ENCODE peak calls at places on chromosomes 5 and 9, in eight cellular contexts. One of them, this sample, is unnamed.

GRCh38 chr5:129125819-129126218 is 31.3 kb downstream of the ISOC1 start:
- DNase-seq in foreskin fibroblast: no peak
- DNase-seq in effector CD4-positive, alpha-beta T cell: no peak
- DNase-seq in type B pancreatic cell: no peak
- DNase-seq in activated naive CD4-positive, alpha-beta T cell: no peak
- DNase-seq in GM12865: peak
- DNase-seq in activated T-cell treated with anti-CD3 and anti-CD28 coated beads, Interleukin-2, amount 50 U/mL, for 72 hours: no peak
- DNase-seq in GDM1: no peak
- DNase-seq in this sample: no peak

GRCh38 chr5:160628295-160629006 is 206.8 kb downstream of the PTTG1 start:
- DNase-seq in foreskin fibroblast: no peak
- DNase-seq in effector CD4-positive, alpha-beta T cell: no peak
- DNase-seq in type B pancreatic cell: no peak
- DNase-seq in activated naive CD4-positive, alpha-beta T cell: no peak
- DNase-seq in GM12865: no peak
- DNase-seq in activated T-cell treated with anti-CD3 and anti-CD28 coated beads, Interleukin-2, amount 50 U/mL, for 72 hours: no peak
- DNase-seq in GDM1: no peak
- DNase-seq in this sample: no peak

GRCh38 chr9:69071059-69071458 is 35.5 kb downstream of the FXN start:
- DNase-seq in foreskin fibroblast: no peak
- DNase-seq in effector CD4-positive, alpha-beta T cell: no peak
- DNase-seq in type B pancreatic cell: no peak
- DNase-seq in activated naive CD4-positive, alpha-beta T cell: no peak
- DNase-seq in GM12865: no peak
- DNase-seq in activated T-cell treated with anti-CD3 and anti-CD28 coated beads, Interleukin-2, amount 50 U/mL, for 72 hours: no peak
- DNase-seq in GDM1: no peak
- DNase-seq in this sample: no peak

GRCh38 chr5:39159986-39160490 is 59.3 kb downstream of the FYB1 start:
- DNase-seq in foreskin fibroblast: no peak
- DNase-seq in effector CD4-positive, alpha-beta T cell: no peak
- DNase-seq in type B pancreatic cell: no peak
- DNase-seq in activated naive CD4-positive, alpha-beta T cell: no peak
- DNase-seq in GM12865: no peak
- DNase-seq in activated T-cell treated with anti-CD3 and anti-CD28 coated beads, Interleukin-2, amount 50 U/mL, for 72 hours: no peak
- DNase-seq in GDM1: no peak
- DNase-seq in this sample: no peak

GRCh38 chr9:18999173-18999785 is 33.7 kb downstream of the SAXO1 start:
- DNase-seq in foreskin fibroblast: no peak
- DNase-seq in effector CD4-positive, alpha-beta T cell: no peak
- DNase-seq in type B pancreatic cell: no peak
- DNase-seq in activated naive CD4-positive, alpha-beta T cell: no peak
- DNase-seq in GM12865: no peak
- DNase-seq in activated T-cell treated with anti-CD3 and anti-CD28 coated beads, Interleukin-2, amount 50 U/mL, for 72 hours: no peak
- DNase-seq in GDM1: no peak
- DNase-seq in this sample: peak

GRCh38 chr5:135398855-135399837 is at the start of gene MACROH2A1:
- DNase-seq in foreskin fibroblast: peak
- DNase-seq in effector CD4-positive, alpha-beta T cell: peak
- DNase-seq in type B pancreatic cell: peak
- DNase-seq in activated naive CD4-positive, alpha-beta T cell: peak
- DNase-seq in GM12865: peak
- DNase-seq in activated T-cell treated with anti-CD3 and anti-CD28 coated beads, Interleukin-2, amount 50 U/mL, for 72 hours: peak
- DNase-seq in GDM1: peak
- DNase-seq in this sample: peak

GRCh38 chr9:130051855-130052254 is 1.9 kb upstream of the GPR107 start:
- DNase-seq in foreskin fibroblast: no peak
- DNase-seq in effector CD4-positive, alpha-beta T cell: no peak
- DNase-seq in type B pancreatic cell: no peak
- DNase-seq in activated naive CD4-positive, alpha-beta T cell: no peak
- DNase-seq in GM12865: peak
- DNase-seq in activated T-cell treated with anti-CD3 and anti-CD28 coated beads, Interleukin-2, amount 50 U/mL, for 72 hours: no peak
- DNase-seq in GDM1: no peak
- DNase-seq in this sample: no peak

GRCh38 chr5:11234501-11234911 is 473.5 kb upstream of the DAP start:
- DNase-seq in foreskin fibroblast: no peak
- DNase-seq in effector CD4-positive, alpha-beta T cell: no peak
- DNase-seq in type B pancreatic cell: no peak
- DNase-seq in activated naive CD4-positive, alpha-beta T cell: no peak
- DNase-seq in GM12865: no peak
- DNase-seq in activated T-cell treated with anti-CD3 and anti-CD28 coated beads, Interleukin-2, amount 50 U/mL, for 72 hours: no peak
- DNase-seq in GDM1: peak
- DNase-seq in this sample: no peak

GRCh38 chr9:137313326-137313920 is 11.4 kb upstream of the NRARP start:
- DNase-seq in foreskin fibroblast: no peak
- DNase-seq in effector CD4-positive, alpha-beta T cell: no peak
- DNase-seq in type B pancreatic cell: no peak
- DNase-seq in activated naive CD4-positive, alpha-beta T cell: no peak
- DNase-seq in GM12865: no peak
- DNase-seq in activated T-cell treated with anti-CD3 and anti-CD28 coated beads, Interleukin-2, amount 50 U/mL, for 72 hours: no peak
- DNase-seq in GDM1: no peak
- DNase-seq in this sample: no peak

GRCh38 chr5:181235323-181235688 is 8.4 kb downstream of the RACK1 start:
- DNase-seq in foreskin fibroblast: no peak
- DNase-seq in effector CD4-positive, alpha-beta T cell: no peak
- DNase-seq in type B pancreatic cell: no peak
- DNase-seq in activated naive CD4-positive, alpha-beta T cell: no peak
- DNase-seq in GM12865: no peak
- DNase-seq in activated T-cell treated with anti-CD3 and anti-CD28 coated beads, Interleukin-2, amount 50 U/mL, for 72 hours: no peak
- DNase-seq in GDM1: no peak
- DNase-seq in this sample: no peak

GRCh38 chr5:32018476-32019436 is 155.4 kb downstream of the GOLPH3 start:
- DNase-seq in foreskin fibroblast: no peak
- DNase-seq in effector CD4-positive, alpha-beta T cell: no peak
- DNase-seq in type B pancreatic cell: no peak
- DNase-seq in activated naive CD4-positive, alpha-beta T cell: no peak
- DNase-seq in GM12865: no peak
- DNase-seq in activated T-cell treated with anti-CD3 and anti-CD28 coated beads, Interleukin-2, amount 50 U/mL, for 72 hours: no peak
- DNase-seq in GDM1: no peak
- DNase-seq in this sample: no peak

GRCh38 chr5:6188344-6188743 is 190.0 kb downstream of the MED10 start:
- DNase-seq in foreskin fibroblast: no peak
- DNase-seq in effector CD4-positive, alpha-beta T cell: no peak
- DNase-seq in type B pancreatic cell: no peak
- DNase-seq in activated naive CD4-positive, alpha-beta T cell: no peak
- DNase-seq in GM12865: peak
- DNase-seq in activated T-cell treated with anti-CD3 and anti-CD28 coated beads, Interleukin-2, amount 50 U/mL, for 72 hours: no peak
- DNase-seq in GDM1: no peak
- DNase-seq in this sample: no peak

GRCh38 chr5:64570395-64570996 is 64.7 kb downstream of the RGS7BP start:
- DNase-seq in foreskin fibroblast: no peak
- DNase-seq in effector CD4-positive, alpha-beta T cell: no peak
- DNase-seq in type B pancreatic cell: no peak
- DNase-seq in activated naive CD4-positive, alpha-beta T cell: no peak
- DNase-seq in GM12865: no peak
- DNase-seq in activated T-cell treated with anti-CD3 and anti-CD28 coated beads, Interleukin-2, amount 50 U/mL, for 72 hours: no peak
- DNase-seq in GDM1: no peak
- DNase-seq in this sample: no peak

GRCh38 chr5:115685966-115686691 is 60.3 kb upstream of the TMED7 start:
- DNase-seq in foreskin fibroblast: no peak
- DNase-seq in effector CD4-positive, alpha-beta T cell: no peak
- DNase-seq in type B pancreatic cell: no peak
- DNase-seq in activated naive CD4-positive, alpha-beta T cell: no peak
- DNase-seq in GM12865: no peak
- DNase-seq in activated T-cell treated with anti-CD3 and anti-CD28 coated beads, Interleukin-2, amount 50 U/mL, for 72 hours: no peak
- DNase-seq in GDM1: no peak
- DNase-seq in this sample: no peak

GRCh38 chr9:108617661-108618060 is 238.1 kb downstream of the ACTL7B start:
- DNase-seq in foreskin fibroblast: no peak
- DNase-seq in effector CD4-positive, alpha-beta T cell: no peak
- DNase-seq in type B pancreatic cell: no peak
- DNase-seq in activated naive CD4-positive, alpha-beta T cell: no peak
- DNase-seq in GM12865: no peak
- DNase-seq in activated T-cell treated with anti-CD3 and anti-CD28 coated beads, Interleukin-2, amount 50 U/mL, for 72 hours: no peak
- DNase-seq in GDM1: no peak
- DNase-seq in this sample: no peak

GRCh38 chr5:55540024-55540423 is 5.3 kb upstream of the PLPP1 start:
- DNase-seq in foreskin fibroblast: peak
- DNase-seq in effector CD4-positive, alpha-beta T cell: no peak
- DNase-seq in type B pancreatic cell: no peak
- DNase-seq in activated naive CD4-positive, alpha-beta T cell: no peak
- DNase-seq in GM12865: peak
- DNase-seq in activated T-cell treated with anti-CD3 and anti-CD28 coated beads, Interleukin-2, amount 50 U/mL, for 72 hours: no peak
- DNase-seq in GDM1: no peak
- DNase-seq in this sample: no peak

GRCh38 chr5:150402901-150403342 is 9.8 kb downstream of the CD74 start:
- DNase-seq in foreskin fibroblast: no peak
- DNase-seq in effector CD4-positive, alpha-beta T cell: no peak
- DNase-seq in type B pancreatic cell: no peak
- DNase-seq in activated naive CD4-positive, alpha-beta T cell: no peak
- DNase-seq in GM12865: peak
- DNase-seq in activated T-cell treated with anti-CD3 and anti-CD28 coated beads, Interleukin-2, amount 50 U/mL, for 72 hours: no peak
- DNase-seq in GDM1: no peak
- DNase-seq in this sample: no peak

GRCh38 chr9:18457498-18457897 is 16.5 kb upstream of the ADAMTSL1 start:
- DNase-seq in foreskin fibroblast: no peak
- DNase-seq in effector CD4-positive, alpha-beta T cell: no peak
- DNase-seq in type B pancreatic cell: no peak
- DNase-seq in activated naive CD4-positive, alpha-beta T cell: no peak
- DNase-seq in GM12865: no peak
- DNase-seq in activated T-cell treated with anti-CD3 and anti-CD28 coated beads, Interleukin-2, amount 50 U/mL, for 72 hours: no peak
- DNase-seq in GDM1: no peak
- DNase-seq in this sample: no peak

GRCh38 chr9:18347381-18348084 is 126.4 kb upstream of the ADAMTSL1 start:
- DNase-seq in foreskin fibroblast: no peak
- DNase-seq in effector CD4-positive, alpha-beta T cell: no peak
- DNase-seq in type B pancreatic cell: no peak
- DNase-seq in activated naive CD4-positive, alpha-beta T cell: no peak
- DNase-seq in GM12865: no peak
- DNase-seq in activated T-cell treated with anti-CD3 and anti-CD28 coated beads, Interleukin-2, amount 50 U/mL, for 72 hours: no peak
- DNase-seq in GDM1: no peak
- DNase-seq in this sample: no peak

GRCh38 chr9:123416171-123416570 is 60.2 kb downstream of the CRB2 start:
- DNase-seq in foreskin fibroblast: no peak
- DNase-seq in effector CD4-positive, alpha-beta T cell: no peak
- DNase-seq in type B pancreatic cell: no peak
- DNase-seq in activated naive CD4-positive, alpha-beta T cell: no peak
- DNase-seq in GM12865: no peak
- DNase-seq in activated T-cell treated with anti-CD3 and anti-CD28 coated beads, Interleukin-2, amount 50 U/mL, for 72 hours: no peak
- DNase-seq in GDM1: no peak
- DNase-seq in this sample: no peak

GRCh38 chr5:80866372-80866771 is 93.8 kb upstream of the RASGRF2 start:
- DNase-seq in foreskin fibroblast: no peak
- DNase-seq in effector CD4-positive, alpha-beta T cell: no peak
- DNase-seq in type B pancreatic cell: no peak
- DNase-seq in activated naive CD4-positive, alpha-beta T cell: no peak
- DNase-seq in GM12865: no peak
- DNase-seq in activated T-cell treated with anti-CD3 and anti-CD28 coated beads, Interleukin-2, amount 50 U/mL, for 72 hours: no peak
- DNase-seq in GDM1: no peak
- DNase-seq in this sample: no peak

GRCh38 chr5:27472000-27472763 is 433.8 kb upstream of the CDH9 start:
- DNase-seq in foreskin fibroblast: peak
- DNase-seq in effector CD4-positive, alpha-beta T cell: no peak
- DNase-seq in type B pancreatic cell: no peak
- DNase-seq in activated naive CD4-positive, alpha-beta T cell: no peak
- DNase-seq in GM12865: peak
- DNase-seq in activated T-cell treated with anti-CD3 and anti-CD28 coated beads, Interleukin-2, amount 50 U/mL, for 72 hours: peak
- DNase-seq in GDM1: peak
- DNase-seq in this sample: no peak

GRCh38 chr9:124411514-124412227 is 3.6 kb downstream of the PSMB7 start:
- DNase-seq in foreskin fibroblast: peak
- DNase-seq in effector CD4-positive, alpha-beta T cell: no peak
- DNase-seq in type B pancreatic cell: no peak
- DNase-seq in activated naive CD4-positive, alpha-beta T cell: no peak
- DNase-seq in GM12865: no peak
- DNase-seq in activated T-cell treated with anti-CD3 and anti-CD28 coated beads, Interleukin-2, amount 50 U/mL, for 72 hours: no peak
- DNase-seq in GDM1: no peak
- DNase-seq in this sample: no peak

GRCh38 chr5:74541381-74541781 is 99.1 kb downstream of the ENC1 start:
- DNase-seq in foreskin fibroblast: peak
- DNase-seq in effector CD4-positive, alpha-beta T cell: no peak
- DNase-seq in type B pancreatic cell: no peak
- DNase-seq in activated naive CD4-positive, alpha-beta T cell: no peak
- DNase-seq in GM12865: no peak
- DNase-seq in activated T-cell treated with anti-CD3 and anti-CD28 coated beads, Interleukin-2, amount 50 U/mL, for 72 hours: no peak
- DNase-seq in GDM1: no peak
- DNase-seq in this sample: no peak

GRCh38 chr5:139431706-139432105 is 7.6 kb downstream of the DNAJC18 start:
- DNase-seq in foreskin fibroblast: no peak
- DNase-seq in effector CD4-positive, alpha-beta T cell: no peak
- DNase-seq in type B pancreatic cell: no peak
- DNase-seq in activated naive CD4-positive, alpha-beta T cell: no peak
- DNase-seq in GM12865: no peak
- DNase-seq in activated T-cell treated with anti-CD3 and anti-CD28 coated beads, Interleukin-2, amount 50 U/mL, for 72 hours: no peak
- DNase-seq in GDM1: no peak
- DNase-seq in this sample: no peak

GRCh38 chr9:131722260-131722659 is 17.6 kb downstream of the RAPGEF1 start:
- DNase-seq in foreskin fibroblast: no peak
- DNase-seq in effector CD4-positive, alpha-beta T cell: no peak
- DNase-seq in type B pancreatic cell: no peak
- DNase-seq in activated naive CD4-positive, alpha-beta T cell: no peak
- DNase-seq in GM12865: no peak
- DNase-seq in activated T-cell treated with anti-CD3 and anti-CD28 coated beads, Interleukin-2, amount 50 U/mL, for 72 hours: no peak
- DNase-seq in GDM1: no peak
- DNase-seq in this sample: no peak

GRCh38 chr5:68378204-68378830 is 162.8 kb downstream of the PIK3R1 start:
- DNase-seq in foreskin fibroblast: no peak
- DNase-seq in effector CD4-positive, alpha-beta T cell: no peak
- DNase-seq in type B pancreatic cell: no peak
- DNase-seq in activated naive CD4-positive, alpha-beta T cell: no peak
- DNase-seq in GM12865: peak
- DNase-seq in activated T-cell treated with anti-CD3 and anti-CD28 coated beads, Interleukin-2, amount 50 U/mL, for 72 hours: no peak
- DNase-seq in GDM1: peak
- DNase-seq in this sample: no peak

GRCh38 chr5:137609122-137609521 is 110.0 kb upstream of the SPOCK1 start:
- DNase-seq in foreskin fibroblast: peak
- DNase-seq in effector CD4-positive, alpha-beta T cell: no peak
- DNase-seq in type B pancreatic cell: no peak
- DNase-seq in activated naive CD4-positive, alpha-beta T cell: no peak
- DNase-seq in GM12865: no peak
- DNase-seq in activated T-cell treated with anti-CD3 and anti-CD28 coated beads, Interleukin-2, amount 50 U/mL, for 72 hours: no peak
- DNase-seq in GDM1: no peak
- DNase-seq in this sample: no peak

GRCh38 chr9:81320909-81321482 is 368.4 kb downstream of the TLE1 start:
- DNase-seq in foreskin fibroblast: no peak
- DNase-seq in effector CD4-positive, alpha-beta T cell: no peak
- DNase-seq in type B pancreatic cell: no peak
- DNase-seq in activated naive CD4-positive, alpha-beta T cell: no peak
- DNase-seq in GM12865: no peak
- DNase-seq in activated T-cell treated with anti-CD3 and anti-CD28 coated beads, Interleukin-2, amount 50 U/mL, for 72 hours: no peak
- DNase-seq in GDM1: no peak
- DNase-seq in this sample: no peak

GRCh38 chr5:65861830-65862241 is 64.5 kb upstream of the ERBIN start:
- DNase-seq in foreskin fibroblast: peak
- DNase-seq in effector CD4-positive, alpha-beta T cell: no peak
- DNase-seq in type B pancreatic cell: no peak
- DNase-seq in activated naive CD4-positive, alpha-beta T cell: no peak
- DNase-seq in GM12865: no peak
- DNase-seq in activated T-cell treated with anti-CD3 and anti-CD28 coated beads, Interleukin-2, amount 50 U/mL, for 72 hours: no peak
- DNase-seq in GDM1: no peak
- DNase-seq in this sample: peak

GRCh38 chr5:71569748-71570509 is 17.2 kb upstream of the MCCC2 start:
- DNase-seq in foreskin fibroblast: no peak
- DNase-seq in effector CD4-positive, alpha-beta T cell: no peak
- DNase-seq in type B pancreatic cell: no peak
- DNase-seq in activated naive CD4-positive, alpha-beta T cell: no peak
- DNase-seq in GM12865: no peak
- DNase-seq in activated T-cell treated with anti-CD3 and anti-CD28 coated beads, Interleukin-2, amount 50 U/mL, for 72 hours: no peak
- DNase-seq in GDM1: no peak
- DNase-seq in this sample: no peak

GRCh38 chr5:10161778-10162177 is 87.9 kb downstream of the ATPSCKMT start:
- DNase-seq in foreskin fibroblast: no peak
- DNase-seq in effector CD4-positive, alpha-beta T cell: no peak
- DNase-seq in type B pancreatic cell: no peak
- DNase-seq in activated naive CD4-positive, alpha-beta T cell: no peak
- DNase-seq in GM12865: no peak
- DNase-seq in activated T-cell treated with anti-CD3 and anti-CD28 coated beads, Interleukin-2, amount 50 U/mL, for 72 hours: no peak
- DNase-seq in GDM1: no peak
- DNase-seq in this sample: no peak

GRCh38 chr5:2221450-2221849 is 338.7 kb upstream of the IRX4 start:
- DNase-seq in foreskin fibroblast: no peak
- DNase-seq in effector CD4-positive, alpha-beta T cell: no peak
- DNase-seq in type B pancreatic cell: no peak
- DNase-seq in activated naive CD4-positive, alpha-beta T cell: no peak
- DNase-seq in GM12865: no peak
- DNase-seq in activated T-cell treated with anti-CD3 and anti-CD28 coated beads, Interleukin-2, amount 50 U/mL, for 72 hours: no peak
- DNase-seq in GDM1: no peak
- DNase-seq in this sample: no peak

GRCh38 chr5:50440651-50441478 is at the start of gene EMB:
- DNase-seq in foreskin fibroblast: no peak
- DNase-seq in effector CD4-positive, alpha-beta T cell: peak
- DNase-seq in type B pancreatic cell: peak
- DNase-seq in activated naive CD4-positive, alpha-beta T cell: peak
- DNase-seq in GM12865: peak
- DNase-seq in activated T-cell treated with anti-CD3 and anti-CD28 coated beads, Interleukin-2, amount 50 U/mL, for 72 hours: peak
- DNase-seq in GDM1: peak
- DNase-seq in this sample: peak